ENCODE peak calls at places on chromosomes 11 and 22, in nine cellular contexts. Y is lower lobe of right lung; P is SHP77; S is MM.1S; G is stimulated activated CD8-positive, alpha-beta memory T cell treated with anti-CD3 and anti-CD28 coated beads, Interleukin-4, amount 100 ng/mL, for 48 hours; K is KG1; C is fibroblast of pulmonary artery; T is activated naive CD4-positive, alpha-beta T cell; I is fibroblast of the conjunctiva. X is an unnamed sample.

GRCh38 chr11:40683010-40683409 is 776.4 kb downstream of the LRRC4C start:
- DNase-seq in K (no peak), C (no peak), P (no peak), S (no peak), T (no peak), Y (no peak), I (no peak), G (no peak), X (no peak)

GRCh38 chr11:107591446-107592236 is 694 bp downstream of the ELMOD1 start:
- DNase-seq in Y (no peak), C (no peak), G (peak; percentile 59), K (no peak), S (peak; percentile 11), T (no peak), I (no peak), P (no peak), X (no peak)

GRCh38 chr11:60768202-60768601 is 11.5 kb downstream of the MS4A15 start:
- DNase-seq in G (no peak), K (no peak), P (no peak), S (no peak), T (no peak), Y (no peak), I (no peak), C (no peak), X (no peak)

GRCh38 chr11:66555416-66555815 is 8.7 kb downstream of the ACTN3 start:
- DNase-seq in Y (no peak), P (no peak), S (no peak), K (no peak), C (no peak), T (no peak), I (no peak), G (no peak), X (no peak)

GRCh38 chr11:120612363-120613263 is 101.1 kb downstream of the GRIK4 start:
- DNase-seq in K (no peak), I (no peak), G (peak; percentile 24), C (peak; percentile 25), T (no peak), S (peak; percentile 52), P (no peak), Y (no peak), X (no peak)

GRCh38 chr11:125071408-125071807 is 8.3 kb downstream of the SLC37A2 start:
- DNase-seq in I (no peak), T (no peak), P (no peak), G (peak; percentile 16), C (no peak), Y (peak; percentile 39), S (no peak), K (no peak), X (no peak)

GRCh38 chr11:102843474-102843873 is at the start of gene MMP3:
- DNase-seq in G (no peak), T (no peak), K (no peak), I (no peak), C (no peak), S (no peak), P (no peak), Y (no peak), X (no peak)

GRCh38 chr22:30575859-30576258 is 1.4 kb upstream of the GAL3ST1 start:
- DNase-seq in P (no peak), T (no peak), G (no peak), C (no peak), K (no peak), I (no peak), Y (no peak), S (no peak), X (no peak)

GRCh38 chr11:8767466-8768142 is 85.0 kb downstream of the RPL27A start:
- DNase-seq in S (no peak), P (no peak), C (no peak), Y (no peak), I (no peak), G (no peak), K (no peak), T (no peak), X (no peak)

X was measured in NCI-H1417 treated with DMSO at 0.1 percent for 48 hours.